ENCODE peak calls at places on chromosomes 2 and 18, in ten cellular contexts. W is stomach, F is spleen, U is Panc1, C is SK-N-SH, X is HCT116, A is endothelial cell of umbilical vein, K is GM23338, L is vagina, S is prostate gland. M is an unnamed sample.

GRCh38 chr2:176892818-176893217 is 319.8 kb upstream of the HNRNPA3 start:
- DNase-seq in C (no peak), A (no peak), S (no peak), F (no peak), X (no peak), L (no peak), K (no peak), U (no peak), W (no peak), M (no peak)

GRCh38 chr2:218033590-218034496 is 31.0 kb upstream of the TNS1 start:
- DNase-seq in S (no peak), C (no peak), K (peak; percentile 68), X (no peak), F (no peak), A (no peak), L (no peak), W (no peak), U (no peak), M (no peak)

GRCh38 chr2:69275490-69275889 is 111.5 kb downstream of the GFPT1 start:
- DNase-seq in X (no peak), K (no peak), A (peak; percentile 75), L (no peak), F (no peak), C (no peak), U (no peak), S (no peak), W (no peak), M (no peak)

GRCh38 chr2:102063948-102064678 is 72.4 kb downstream of the IL1R2 start:
- DNase-seq in K (peak; percentile 35), W (peak; percentile 81), A (peak; percentile 86), S (peak; percentile 81), F (peak; percentile 86), U (peak; percentile 24), C (peak; percentile 72), L (no peak), X (peak; percentile 33), M (peak; percentile 98)

GRCh38 chr2:172888704-172889103 is 153.1 kb downstream of the RAPGEF4 start:
- DNase-seq in W (no peak), C (peak; percentile 32), A (no peak), K (no peak), U (no peak), S (no peak), F (no peak), L (no peak), X (no peak), M (no peak)

GRCh38 chr18:34834897-34835296 is 124.8 kb downstream of the DTNA start:
- DNase-seq in X (no peak), K (no peak), W (no peak), L (no peak), A (no peak), S (no peak), U (no peak), C (no peak), F (no peak), M (no peak)

GRCh38 chr2:118672571-118673158 is 174.8 kb downstream of the EN1 start:
- DNase-seq in W (no peak), S (no peak), L (no peak), X (no peak), F (no peak), U (no peak), K (no peak), C (no peak), A (no peak), M (no peak)

GRCh38 chr2:2229898-2230817 is 100.9 kb downstream of the MYT1L start:
- DNase-seq in A (no peak), F (no peak), C (peak; percentile 55), S (no peak), L (no peak), X (no peak), U (no peak), W (no peak), K (no peak), M (no peak)

GRCh38 chr2:118845843-118846666 is 1.4 kb downstream of the EN1 start:
- DNase-seq in A (no peak), F (peak; percentile 55), L (no peak), X (no peak), W (no peak), K (peak; percentile 57), S (no peak), C (peak; percentile 37), U (no peak), M (no peak)

GRCh38 chr2:12448846-12449480 is 267.8 kb upstream of the TRIB2 start:
- DNase-seq in C (no peak), K (no peak), S (no peak), A (no peak), W (no peak), L (no peak), F (no peak), U (no peak), X (no peak), M (no peak)

GRCh38 chr2:510839-511238 is 166.4 kb downstream of the TMEM18 start:
- DNase-seq in S (no peak), X (no peak), K (no peak), C (no peak), F (no peak), U (no peak), A (no peak), W (no peak), L (peak; percentile 67), M (no peak)

DNA sequence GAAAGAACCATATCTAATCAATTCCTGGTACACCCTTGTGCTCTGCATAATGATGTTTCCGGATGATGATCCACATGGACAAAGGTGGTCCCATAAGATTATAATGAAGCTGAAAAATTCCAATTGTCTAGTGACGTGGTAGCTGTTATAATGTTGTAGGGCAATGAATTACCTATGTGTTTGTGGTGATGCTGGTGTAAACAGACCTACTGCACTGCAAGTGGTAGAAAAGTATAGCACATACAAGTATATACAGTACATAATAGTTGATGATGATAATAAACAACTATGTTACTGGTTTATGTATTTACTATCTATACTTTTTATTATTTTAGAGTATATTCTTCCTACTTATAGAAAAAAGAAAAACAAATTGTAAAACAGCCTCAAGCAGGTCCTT is 8.4 kb downstream of the DGKD start:
- DNase-seq in W (no peak), A (no peak), F (no peak), S (no peak), U (no peak), K (no peak), X (no peak), C (no peak), L (no peak), M (no peak)
- H3K4me1 ChIP-seq in W (peaks cover 12% of the 10 kb centered on the region), A (peaks cover 8% of the 10 kb centered on the region), F (peaks cover 23% of the 10 kb centered on the region), S (no peaks in the 10 kb centered on the region), U (peaks cover 3% of the 10 kb centered on the region), K (no peaks in the 10 kb centered on the region), X (no peaks in the 10 kb centered on the region), C (no peaks in the 10 kb centered on the region), L (no peaks in the 10 kb centered on the region), M (peaks cover 39% of the 10 kb centered on the region)

GRCh38 chr2:240277807-240278522 is 137.5 kb upstream of the OTOS start:
- DNase-seq in C (no peak), X (no peak), S (no peak), U (no peak), L (peak; percentile 96), A (no peak), K (no peak), W (no peak), F (no peak), M (no peak)

GRCh38 chr2:240278661-240279060 is 138.2 kb upstream of the OTOS start:
- DNase-seq in K (no peak), X (no peak), A (no peak), W (no peak), S (no peak), U (no peak), F (no peak), C (no peak), L (no peak), M (no peak)

GRCh38 chr2:240280621-240281020 is 140.2 kb upstream of the OTOS start:
- DNase-seq in C (no peak), W (no peak), U (no peak), F (no peak), A (no peak), L (no peak), S (no peak), X (no peak), K (no peak), M (no peak)

GRCh38 chr2:240275386-240275785 is 134.9 kb upstream of the OTOS start:
- DNase-seq in S (no peak), U (no peak), C (no peak), A (no peak), W (no peak), F (no peak), X (no peak), L (no peak), K (no peak), M (no peak)

GRCh38 chr2:240277073-240277806 is 136.8 kb upstream of the OTOS start:
- DNase-seq in W (peak; percentile 24), U (no peak), S (no peak), F (no peak), A (no peak), L (no peak), C (no peak), X (no peak), K (no peak), M (no peak)
- TF ChIP-seq CTCF in W (no peak), U (no peak), S (no peak), F (no peak), A (no peak), L (no peak), C (no peak), X (no peak), K (no peak), M (no peak)

GRCh38 chr2:11387100-11387390 is 42.6 kb upstream of the ROCK2 start:
- DNase-seq in S (peak; percentile 31), U (no peak), K (no peak), C (peak; percentile 80), L (no peak), X (no peak), W (no peak), A (no peak), F (no peak), M (no peak)
- TF ChIP-seq POLR2AphosphoS5 in S (peak; percentile 53), U (no peak), K (no peak), C (no peak), L (no peak), X (no peak), W (no peak), A (no peak), F (no peak), M (peak; percentile 73)

GRCh38 chr2:225017713-225018112 is 24.6 kb downstream of the DOCK10 start:
- DNase-seq in W (no peak), F (no peak), X (no peak), C (peak; percentile 65), K (no peak), S (no peak), A (no peak), U (no peak), L (no peak), M (no peak)

GRCh38 chr2:225025917-225026571 is 16.2 kb downstream of the DOCK10 start:
- DNase-seq in C (no peak), X (no peak), S (no peak), W (no peak), K (no peak), L (no peak), A (no peak), U (no peak), F (no peak), M (no peak)

GRCh38 chr2:225019100-225019499 is 23.2 kb downstream of the DOCK10 start:
- DNase-seq in F (no peak), X (no peak), A (no peak), L (no peak), W (no peak), S (no peak), C (no peak), K (no peak), U (no peak), M (no peak)

GRCh38 chr2:225020157-225020864 is 22.0 kb downstream of the DOCK10 start:
- DNase-seq in C (no peak), L (no peak), S (no peak), W (no peak), F (no peak), A (no peak), K (no peak), U (no peak), X (no peak), M (no peak)

GRCh38 chr2:225022188-225022587 is 20.1 kb downstream of the DOCK10 start:
- DNase-seq in S (no peak), W (peak; percentile 50), K (no peak), U (no peak), C (no peak), L (no peak), X (no peak), A (no peak), F (no peak), M (no peak)
- H3K4me1 ChIP-seq in S (no peaks in the 10 kb centered on the region), W (peaks cover 2% of the 10 kb centered on the region), K (peaks cover 13% of the 10 kb centered on the region), U (no peaks in the 10 kb centered on the region), C (peaks cover 17% of the 10 kb centered on the region), L (peaks cover 9% of the 10 kb centered on the region), X (no peaks in the 10 kb centered on the region), A (no peaks in the 10 kb centered on the region), F (peaks cover 19% of the 10 kb centered on the region), M (no peaks in the 10 kb centered on the region)

M was measured in sigmoid colon.